ENCODE peak calls at places on chromosome 21, in eight cellular contexts. One of them, this sample, is unnamed.
A peak's percentile ranks its signal among the peaks of the same experiment; 100 is the strongest.

GRCh38 chr21:25568230-25568629 is 39.1 kb downstream of the MRPL39 start:
- DNase-seq in gastrocnemius medialis: no peak
- DNase-seq in HCT116: no peak
- DNase-seq in K562: no peak
- DNase-seq in Peyer's patch: no peak
- DNase-seq in tibial nerve: no peak
- DNase-seq in body of pancreas: no peak
- DNase-seq in uterus: no peak
- DNase-seq in this sample: no peak

GRCh38 chr21:41725421-41726021 is 41.3 kb downstream of the RIPK4 start:
- DNase-seq in gastrocnemius medialis: no peak
- DNase-seq in HCT116: no peak
- DNase-seq in K562: no peak
- DNase-seq in Peyer's patch: no peak
- DNase-seq in tibial nerve: no peak
- DNase-seq in body of pancreas: no peak
- DNase-seq in uterus: no peak
- DNase-seq in this sample: no peak

GRCh38 chr21:40732998-40733397 is 114.0 kb downstream of the DSCAM start:
- DNase-seq in gastrocnemius medialis: no peak
- DNase-seq in HCT116: no peak
- DNase-seq in K562: no peak
- DNase-seq in Peyer's patch: no peak
- DNase-seq in tibial nerve: no peak
- DNase-seq in body of pancreas: no peak
- DNase-seq in uterus: no peak
- DNase-seq in this sample: no peak

GRCh38 chr21:31656199-31657095 is 3.0 kb upstream of the SOD1 start:
- DNase-seq in gastrocnemius medialis: no peak
- DNase-seq in HCT116: no peak
- DNase-seq in K562: no peak
- DNase-seq in Peyer's patch: no peak
- DNase-seq in tibial nerve: no peak
- DNase-seq in body of pancreas: no peak
- DNase-seq in uterus: no peak
- DNase-seq in this sample: no peak

GRCh38 chr21:43304621-43305335 is 122.2 kb downstream of the SIK1 start:
- DNase-seq in gastrocnemius medialis: no peak
- DNase-seq in HCT116: no peak
- DNase-seq in K562: no peak
- DNase-seq in Peyer's patch: no peak
- DNase-seq in tibial nerve: no peak
- DNase-seq in body of pancreas: no peak
- DNase-seq in uterus: no peak
- DNase-seq in this sample: no peak

GRCh38 chr21:36260030-36260787 is 59.8 kb upstream of the MORC3 start:
- DNase-seq in gastrocnemius medialis: no peak
- DNase-seq in HCT116: peak; percentile 24
- DNase-seq in K562: peak; percentile 74
- DNase-seq in Peyer's patch: no peak
- DNase-seq in tibial nerve: peak; percentile 78
- DNase-seq in body of pancreas: peak; percentile 64
- DNase-seq in uterus: peak; percentile 30
- DNase-seq in this sample: peak; percentile 45

GRCh38 chr21:43703068-43703880 is 15.7 kb upstream of the PDXK start:
- DNase-seq in gastrocnemius medialis: no peak
- DNase-seq in HCT116: no peak
- DNase-seq in K562: peak; percentile 73
- DNase-seq in Peyer's patch: peak; percentile 79
- DNase-seq in tibial nerve: no peak
- DNase-seq in body of pancreas: peak; percentile 60
- DNase-seq in uterus: no peak
- DNase-seq in this sample: no peak

GRCh38 chr21:32137266-32137665 is 141.6 kb downstream of the MIS18A start:
- DNase-seq in gastrocnemius medialis: no peak
- DNase-seq in HCT116: no peak
- DNase-seq in K562: no peak
- DNase-seq in Peyer's patch: no peak
- DNase-seq in tibial nerve: no peak
- DNase-seq in body of pancreas: no peak
- DNase-seq in uterus: no peak
- DNase-seq in this sample: no peak

GRCh38 chr21:30248844-30249243 is 32.9 kb upstream of the CLDN8 start:
- DNase-seq in gastrocnemius medialis: no peak
- DNase-seq in HCT116: no peak
- DNase-seq in K562: peak; percentile 23
- DNase-seq in Peyer's patch: no peak
- DNase-seq in tibial nerve: no peak
- DNase-seq in body of pancreas: no peak
- DNase-seq in uterus: no peak
- DNase-seq in this sample: no peak

GRCh38 chr21:25572895-25573310 is 34.4 kb downstream of the MRPL39 start:
- DNase-seq in gastrocnemius medialis: no peak
- DNase-seq in HCT116: no peak
- DNase-seq in K562: no peak
- DNase-seq in Peyer's patch: no peak
- DNase-seq in tibial nerve: no peak
- DNase-seq in body of pancreas: no peak
- DNase-seq in uterus: no peak
- DNase-seq in this sample: no peak

GRCh38 chr21:42565886-42566523 is 52.4 kb downstream of the SLC37A1 start:
- DNase-seq in gastrocnemius medialis: no peak
- DNase-seq in HCT116: no peak
- DNase-seq in K562: no peak
- DNase-seq in Peyer's patch: no peak
- DNase-seq in tibial nerve: no peak
- DNase-seq in body of pancreas: peak; percentile 6
- DNase-seq in uterus: peak; percentile 9
- DNase-seq in this sample: no peak

GRCh38 chr21:34833465-34833864 is 164.7 kb downstream of the CLIC6 start:
- DNase-seq in gastrocnemius medialis: no peak
- DNase-seq in HCT116: no peak
- DNase-seq in K562: no peak
- DNase-seq in Peyer's patch: no peak
- DNase-seq in tibial nerve: no peak
- DNase-seq in body of pancreas: no peak
- DNase-seq in uterus: no peak
- DNase-seq in this sample: peak; percentile 46

GRCh38 chr21:31730687-31731111 is 1.2 kb downstream of the SCAF4 start:
- DNase-seq in gastrocnemius medialis: no peak
- DNase-seq in HCT116: no peak
- DNase-seq in K562: peak; percentile 59
- DNase-seq in Peyer's patch: no peak
- DNase-seq in tibial nerve: peak; percentile 13
- DNase-seq in body of pancreas: no peak
- DNase-seq in uterus: no peak
- DNase-seq in this sample: no peak

DNA sequence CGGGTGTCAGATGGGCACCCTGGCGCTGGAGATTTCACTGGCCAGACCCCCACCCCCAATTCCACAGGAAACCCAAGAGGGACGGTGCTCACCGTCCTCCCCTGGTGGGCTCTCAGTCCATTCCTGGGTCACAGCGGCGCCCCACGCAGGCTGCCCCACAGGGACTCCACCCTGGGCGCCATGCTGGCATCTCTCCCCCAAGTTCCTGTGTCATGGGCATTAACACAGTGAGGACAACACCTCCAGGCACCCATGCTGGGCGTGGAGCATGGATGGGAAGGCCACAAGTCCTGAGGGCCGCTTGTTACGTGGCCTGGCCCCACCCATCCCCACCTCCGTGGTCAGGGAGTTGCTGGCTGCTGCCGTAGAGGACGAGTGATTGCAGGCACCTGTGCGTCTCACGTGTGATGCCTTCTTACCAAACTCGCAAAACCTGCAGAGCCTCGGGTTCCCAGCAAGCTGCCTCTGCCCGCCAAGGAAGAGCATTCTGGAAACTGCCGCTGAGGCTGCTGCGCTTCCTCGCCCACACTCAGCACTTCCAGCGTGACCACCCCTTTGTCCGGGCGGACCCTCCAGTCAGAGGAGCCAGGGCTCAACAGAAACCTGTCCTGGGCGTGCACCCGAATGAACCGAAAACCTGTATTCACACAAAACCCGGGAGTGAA is 60.3 kb downstream of the SLX9 start:
- DNase-seq in gastrocnemius medialis: no peak
- DNase-seq in HCT116: no peak
- DNase-seq in K562: no peak
- DNase-seq in Peyer's patch: no peak
- DNase-seq in tibial nerve: no peak
- DNase-seq in body of pancreas: no peak
- DNase-seq in uterus: peak; percentile 14
- DNase-seq in this sample: peak; percentile 47
- H3K4me3 ChIP-seq in gastrocnemius medialis: no peak overlapping the region
- H3K4me3 ChIP-seq in HCT116: no peak overlapping the region
- H3K4me3 ChIP-seq in K562: no peak overlapping the region
- H3K4me3 ChIP-seq in Peyer's patch: no peak overlapping the region
- H3K4me3 ChIP-seq in tibial nerve: no peak overlapping the region
- H3K4me3 ChIP-seq in body of pancreas: no peak overlapping the region
- H3K4me3 ChIP-seq in uterus: no peak overlapping the region
- H3K4me3 ChIP-seq in this sample: no peak overlapping the region

DNA sequence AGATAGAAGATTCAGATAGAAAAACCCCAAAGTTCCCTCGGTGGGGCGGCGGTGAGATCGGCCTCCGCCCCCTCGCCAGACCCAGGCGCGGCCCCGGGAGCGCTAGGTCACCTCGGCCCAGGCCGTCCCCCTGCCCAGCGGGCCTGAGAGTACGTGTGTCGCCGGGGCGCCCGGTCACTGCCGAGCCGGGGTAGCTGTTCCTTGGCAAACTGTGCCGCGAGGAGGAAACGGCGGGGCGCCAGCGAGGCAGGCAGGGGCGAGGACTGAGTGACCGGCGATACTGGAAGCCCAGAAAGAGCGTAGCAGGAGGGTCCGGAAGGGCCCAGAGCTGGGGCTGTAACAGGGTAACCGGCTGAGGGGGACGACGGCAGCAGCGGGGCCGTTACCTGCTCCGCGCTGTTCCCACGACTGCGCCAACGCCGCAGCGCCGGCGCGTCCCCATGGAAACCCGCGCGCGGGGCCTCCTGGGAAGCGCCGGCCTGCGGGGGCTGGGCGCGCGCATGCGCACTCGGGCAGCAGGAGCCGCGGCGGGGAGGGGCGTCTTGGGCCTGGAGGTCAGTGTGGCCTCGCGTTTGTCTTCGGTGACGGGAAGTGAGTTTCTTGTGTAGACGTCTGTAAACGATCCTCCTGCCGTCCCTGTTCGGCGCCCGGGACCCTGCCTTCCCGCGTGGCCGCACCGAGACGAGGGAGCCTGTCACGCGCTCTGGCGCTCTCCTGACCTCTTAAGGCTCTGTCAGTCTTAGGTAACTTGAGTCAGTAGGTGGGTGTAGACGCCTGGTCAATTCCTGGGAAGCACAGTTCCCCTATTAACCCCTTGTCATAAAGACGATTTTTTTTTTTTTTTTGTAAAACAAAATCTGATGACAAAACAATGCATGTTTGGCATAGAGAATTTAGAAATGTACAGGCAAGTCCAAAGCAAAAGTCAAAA is at the start of gene LCA5L:
- DNase-seq in gastrocnemius medialis: peak; percentile 83
- DNase-seq in HCT116: peak; percentile 70
- DNase-seq in K562: peak; percentile 97
- DNase-seq in Peyer's patch: peak; percentile 95
- DNase-seq in tibial nerve: peak; percentile 76
- DNase-seq in body of pancreas: peak; percentile 94
- DNase-seq in uterus: peak; percentile 92
- DNase-seq in this sample: peak; percentile 97
- TF ChIP-seq POLR2A in gastrocnemius medialis: peak; percentile 93
- TF ChIP-seq POLR2A in HCT116: peak; percentile 77
- TF ChIP-seq POLR2A in K562: peak; percentile 92
- TF ChIP-seq POLR2A in Peyer's patch: peak; percentile 53
- TF ChIP-seq POLR2A in tibial nerve: peak; percentile 81
- TF ChIP-seq POLR2A in body of pancreas: peak; percentile 80
- TF ChIP-seq POLR2A in uterus: peak; percentile 91
- TF ChIP-seq POLR2A in this sample: no peak

DNA sequence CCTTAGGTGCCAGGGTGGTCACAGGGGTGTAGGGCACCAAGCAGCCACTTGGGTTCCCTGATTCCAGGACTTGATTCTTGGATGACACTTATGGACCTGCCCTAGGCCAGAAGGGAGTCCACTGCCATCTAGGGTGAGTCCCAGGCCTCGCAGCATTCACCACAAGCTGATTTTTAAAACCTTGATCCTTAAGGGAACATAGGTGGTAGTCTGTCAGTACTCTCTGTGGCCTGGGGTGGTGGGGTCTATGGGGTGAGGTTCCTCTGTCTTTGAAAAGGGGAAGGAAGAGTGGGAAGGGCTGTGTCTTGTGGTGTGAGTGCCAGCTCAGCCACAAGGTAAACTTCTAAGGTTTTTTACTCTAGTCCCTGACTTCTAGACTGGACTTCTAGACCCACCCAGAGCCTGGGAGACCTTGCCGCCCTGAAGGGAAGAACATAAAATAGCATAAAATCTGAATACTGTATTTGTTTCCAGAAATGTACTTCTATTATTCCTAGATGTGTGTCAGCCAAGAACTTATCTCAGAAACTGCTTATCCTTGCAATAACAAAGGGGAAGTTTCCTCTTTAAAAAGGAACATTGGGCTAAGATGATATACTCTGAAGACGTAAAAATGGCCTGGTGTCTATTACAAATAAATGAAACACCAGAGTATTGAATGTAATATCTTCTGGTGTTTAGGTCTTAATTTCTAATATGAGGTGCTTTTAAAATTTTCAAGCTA is 757.3 kb downstream of the LTN1 start:
- DNase-seq in gastrocnemius medialis: no peak
- DNase-seq in HCT116: no peak
- DNase-seq in K562: no peak
- DNase-seq in Peyer's patch: no peak
- DNase-seq in tibial nerve: no peak
- DNase-seq in body of pancreas: no peak
- DNase-seq in uterus: no peak
- DNase-seq in this sample: peak; percentile 76
- TF ChIP-seq CTCF in gastrocnemius medialis: no peak
- TF ChIP-seq CTCF in HCT116: no peak
- TF ChIP-seq CTCF in K562: no peak
- TF ChIP-seq CTCF in Peyer's patch: no peak
- TF ChIP-seq CTCF in tibial nerve: no peak
- TF ChIP-seq CTCF in body of pancreas: peak; percentile 23
- TF ChIP-seq CTCF in uterus: no peak
- TF ChIP-seq CTCF in this sample: no peak

DNA sequence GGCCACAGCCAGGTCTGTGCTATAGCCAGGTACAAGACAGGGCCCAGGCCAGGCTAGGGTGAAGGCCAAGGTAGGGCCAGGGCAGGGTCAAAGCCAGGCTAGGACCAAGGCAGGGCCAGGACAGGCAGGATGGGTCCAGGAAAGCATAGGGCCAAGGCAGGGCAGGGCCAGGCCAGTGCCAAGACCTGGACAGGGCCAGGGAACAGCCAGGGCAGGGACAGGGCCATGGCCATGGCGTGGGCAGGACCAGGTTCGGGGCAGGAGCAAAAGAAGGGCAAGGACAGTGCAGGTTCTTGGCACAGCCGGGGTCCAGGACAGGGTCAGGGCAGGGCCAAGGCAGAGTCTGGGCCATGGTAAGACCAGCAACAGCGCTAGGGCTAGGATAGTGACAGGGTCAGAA is 153.4 kb downstream of the LIPI start:
- DNase-seq in gastrocnemius medialis: no peak
- DNase-seq in HCT116: no peak
- DNase-seq in K562: no peak
- DNase-seq in Peyer's patch: no peak
- DNase-seq in tibial nerve: no peak
- DNase-seq in body of pancreas: no peak
- DNase-seq in uterus: no peak
- DNase-seq in this sample: no peak
- H3K4me3 ChIP-seq in gastrocnemius medialis: no peak overlapping the region
- H3K4me3 ChIP-seq in HCT116: no peak overlapping the region
- H3K4me3 ChIP-seq in K562: no peak overlapping the region
- H3K4me3 ChIP-seq in Peyer's patch: no peak overlapping the region
- H3K4me3 ChIP-seq in tibial nerve: no peak overlapping the region
- H3K4me3 ChIP-seq in body of pancreas: no peak overlapping the region
- H3K4me3 ChIP-seq in uterus: no peak overlapping the region
- H3K4me3 ChIP-seq in this sample: no peak overlapping the region